ENCODE peak calls at places on chromosome X, in four cellular contexts. Z, J, B and U are unnamed samples.

GRCh38 chrX:15376956-15377355 is 7.3 kb downstream of the VEGFD start:
- DNase-seq in Z (no peak), B (no peak), J (no peak), U (no peak)

GRCh38 chrX:22950278-22951266 is 49.2 kb upstream of the DDX53 start:
- DNase-seq in Z (no peak), B (no peak), J (no peak), U (no peak)

GRCh38 chrX:133865761-133866470 is 119.5 kb downstream of the GPC3 start:
- DNase-seq in J (no peak), Z (no peak), B (no peak), U (no peak)

GRCh38 chrX:38803286-38803608 is 2.0 kb downstream of the MID1IP1 start:
- DNase-seq in B (no peak), Z (no peak), J (no peak), U (no peak)

GRCh38 chrX:25976683-25977310 is 161.3 kb upstream of the MAGEB18 start:
- DNase-seq in B (no peak), Z (no peak), J (no peak), U (no peak)

GRCh38 chrX:113892891-113893290 is 691.0 kb upstream of the HTR2C start:
- DNase-seq in J (no peak), B (no peak), Z (no peak), U (no peak)

GRCh38 chrX:124421898-124422622 is 75.7 kb downstream of the SH2D1A start:
- DNase-seq in Z (no peak), J (no peak), B (no peak), U (no peak)

GRCh38 chrX:54427837-54428424 is 12.3 kb upstream of the TSR2 start:
- DNase-seq in B (no peak), J (no peak), Z (no peak), U (no peak)

GRCh38 chrX:32592786-32593185 is 618.6 kb downstream of the DMD start:
- DNase-seq in B (no peak), J (no peak), Z (no peak), U (no peak)

GRCh38 chrX:55524487-55524886 is 34.8 kb upstream of the USP51 start:
- DNase-seq in J (no peak), B (no peak), Z (peak; percentile 0), U (no peak)

GRCh38 chrX:71543316-71543715 is 10.4 kb downstream of the OGT start:
- DNase-seq in Z (no peak), B (no peak), J (no peak), U (no peak)

GRCh38 chrX:64192040-64192439 is 13.5 kb downstream of the AMER1 start:
- DNase-seq in J (no peak), B (no peak), Z (no peak), U (no peak)

GRCh38 chrX:110415440-110416167 is 57.0 kb downstream of the RTL9 start:
- DNase-seq in J (no peak), B (no peak), Z (no peak), U (no peak)

GRCh38 chrX:13223868-13224555 is 95.8 kb downstream of the ATXN3L start:
- DNase-seq in J (peak; percentile 51), Z (peak; percentile 39), B (no peak), U (peak; percentile 70)

GRCh38 chrX:87310780-87311179 is 206.8 kb upstream of the KLHL4 start:
- DNase-seq in B (no peak), Z (no peak), J (no peak), U (no peak)

GRCh38 chrX:13764765-13765164 is 30.2 kb downstream of the OFD1 start:
- DNase-seq in Z (peak; percentile 1), J (no peak), B (peak; percentile 72), U (no peak)

GRCh38 chrX:47078129-47079043 is at the start of gene RGN:
- DNase-seq in Z (peak; percentile 81), B (peak; percentile 18), J (no peak), U (no peak)

GRCh38 chrX:129665916-129666644 is 11.3 kb upstream of the APLN start:
- DNase-seq in J (peak; percentile 26), B (no peak), Z (no peak), U (peak; percentile 66)

GRCh38 chrX:131792356-131792749 is 230.7 kb upstream of the STK26 start:
- DNase-seq in B (peak; percentile 63), Z (no peak), J (no peak), U (peak; percentile 99)

GRCh38 chrX:132489256-132490085 is 633 bp upstream of the MBNL3 start:
- DNase-seq in Z (no peak), B (peak; percentile 69), J (no peak), U (no peak)

GRCh38 chrX:109537324-109537665 is 651 bp downstream of the NXT2 start:
- DNase-seq in B (no peak), Z (peak; percentile 61), J (no peak), U (no peak)

GRCh38 chrX:115233497-115234219 is at the start of gene LRCH2:
- DNase-seq in B (peak; percentile 86), J (no peak), Z (no peak), U (no peak)

GRCh38 chrX:77597090-77597489 is 149.9 kb downstream of the FGF16 start:
- DNase-seq in J (no peak), B (peak; percentile 4), Z (no peak), U (no peak)

GRCh38 chrX:39886282-39886681 is 211.5 kb downstream of the BCOR start:
- DNase-seq in J (no peak), B (no peak), Z (no peak), U (no peak)

GRCh38 chrX:120795301-120795700 is 80.4 kb downstream of the CT47B1 start:
- DNase-seq in Z (no peak), J (no peak), B (no peak), U (no peak)

GRCh38 chrX:41737065-41737464 is 13.1 kb downstream of the GPR82 start:
- DNase-seq in Z (no peak), J (no peak), B (no peak), U (no peak)

GRCh38 chrX:40167240-40168182 is 69.8 kb upstream of the BCOR start:
- DNase-seq in Z (no peak), J (no peak), B (no peak), U (no peak)

GRCh38 chrX:111812889-111813563 is 63.0 kb upstream of the TRPC5OS start:
- DNase-seq in J (no peak), Z (no peak), B (no peak), U (no peak)

GRCh38 chrX:56978172-56978571 is 17.2 kb downstream of the SPIN3 start:
- DNase-seq in B (peak; percentile 39), J (peak; percentile 15), Z (peak; percentile 14), U (no peak)

GRCh38 chrX:137563681-137564651 is 2.0 kb upstream of the ZIC3 start:
- DNase-seq in J (no peak), Z (no peak), B (no peak), U (no peak)

GRCh38 chrX:137566746-137567473 is 983 bp downstream of the ZIC3 start:
- DNase-seq in J (no peak), B (no peak), Z (no peak), U (no peak)

GRCh38 chrX:137565921-137566745 is at the start of gene ZIC3:
- DNase-seq in B (peak; percentile 82), J (no peak), Z (no peak), U (no peak)

GRCh38 chrX:137567474-137568232 is 1.7 kb downstream of the ZIC3 start:
- DNase-seq in J (no peak), Z (no peak), B (no peak), U (no peak)

DNA sequence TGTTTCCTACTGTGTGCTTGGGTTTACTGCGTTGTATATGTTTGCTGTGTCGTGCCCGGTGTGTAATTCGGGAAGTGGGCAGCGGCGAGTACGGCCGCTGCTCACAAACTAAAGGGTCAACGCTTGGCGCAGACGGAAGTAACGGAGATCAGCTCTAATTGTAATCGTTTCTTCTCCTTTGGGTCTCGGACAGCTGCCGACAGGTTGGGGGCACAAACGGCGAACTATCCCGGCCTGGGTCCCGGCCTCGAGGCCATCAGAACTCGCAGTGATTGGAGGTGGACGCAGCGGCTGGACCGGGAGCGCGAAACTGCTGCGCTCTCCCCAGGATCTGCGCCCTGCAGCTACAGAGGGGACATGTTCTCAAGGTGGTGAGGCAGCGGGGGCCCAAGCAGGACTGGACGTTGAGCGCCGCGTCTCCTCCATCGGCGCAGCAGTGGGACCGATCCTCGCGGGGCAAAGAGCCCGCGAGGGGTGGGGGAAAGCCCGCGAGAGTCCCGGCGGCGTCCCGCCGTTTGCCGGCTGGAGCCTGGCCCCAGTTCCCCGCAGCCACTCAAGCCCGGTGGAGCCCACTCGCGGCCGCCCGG is 516 bp upstream of the ZIC3 start:
- DNase-seq in Z (no peak), J (no peak), B (no peak), U (no peak)
- H3K27me3 ChIP-seq in Z (no peaks in the 10 kb centered on the region), J (no peaks in the 10 kb centered on the region), B (peaks cover 52% of the 10 kb centered on the region), U (no peaks in the 10 kb centered on the region)

GRCh38 chrX:50000937-50001542 is 78.6 kb downstream of the CLCN5 start:
- DNase-seq in J (no peak), B (no peak), Z (no peak), U (no peak)

GRCh38 chrX:50003927-50004326 is 81.5 kb downstream of the CLCN5 start:
- DNase-seq in J (no peak), Z (no peak), B (no peak), U (no peak)

GRCh38 chrX:49995021-49995731 is 72.8 kb downstream of the CLCN5 start:
- DNase-seq in B (no peak), Z (peak; percentile 30), J (peak; percentile 28), U (peak; percentile 32)

GRCh38 chrX:49995795-49996455 is 73.5 kb downstream of the CLCN5 start:
- DNase-seq in B (no peak), J (no peak), Z (peak; percentile 1), U (no peak)

DNA sequence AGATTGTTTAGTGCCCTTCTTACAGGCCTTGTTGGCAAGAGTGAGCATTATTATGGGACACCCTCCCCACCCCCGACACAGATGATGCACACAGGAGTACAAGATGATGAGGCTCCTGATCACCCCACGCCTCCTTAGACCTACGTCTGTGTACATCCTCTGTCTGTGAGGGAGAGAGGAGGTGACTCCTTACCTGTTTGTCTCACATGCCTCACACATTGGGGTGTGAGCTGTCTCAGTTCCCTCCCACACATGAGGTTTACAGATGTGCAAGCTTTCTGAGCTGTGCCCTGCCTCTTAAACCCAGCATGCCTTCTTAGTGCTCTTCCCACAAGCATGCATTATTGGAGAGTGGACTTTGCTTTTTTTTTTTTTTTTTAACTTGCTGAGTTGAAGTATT is 76.7 kb downstream of the CLCN5 start:
- DNase-seq in Z (no peak), B (no peak), J (no peak), U (no peak)
- TF ChIP-seq CTCF in Z (no peak), B (no peak), J (no peak), U (no peak)

GRCh38 chrX:104342065-104342464 is 87.3 kb upstream of the ESX1 start:
- DNase-seq in Z (no peak), J (no peak), B (no peak), U (no peak)

GRCh38 chrX:104351173-104351769 is 96.5 kb upstream of the ESX1 start:
- DNase-seq in Z (no peak), B (no peak), J (peak; percentile 41), U (peak; percentile 24)

GRCh38 chrX:104343408-104344129 is 88.8 kb upstream of the ESX1 start:
- DNase-seq in Z (peak; percentile 49), B (peak; percentile 30), J (peak; percentile 80), U (peak; percentile 46)

DNA sequence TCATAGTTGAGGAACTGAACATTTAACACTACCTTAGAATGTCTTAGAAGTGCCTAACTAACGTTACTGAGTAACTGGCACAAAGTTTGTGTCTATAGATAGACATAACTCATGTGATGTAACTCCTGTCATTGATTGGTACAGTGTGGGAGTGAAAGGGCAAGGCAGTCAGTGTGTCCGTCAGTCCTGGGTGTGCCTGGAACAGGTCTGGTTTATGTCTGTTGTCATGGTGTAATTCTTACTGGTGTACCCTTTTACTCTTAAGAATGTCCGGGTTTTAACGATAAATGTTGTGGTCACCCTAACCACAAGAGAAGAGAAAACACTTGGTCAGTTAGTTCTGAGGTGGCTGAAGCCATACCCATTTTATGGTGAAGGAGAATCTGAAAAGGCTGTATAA is 93.1 kb upstream of the ESX1 start:
- DNase-seq in Z (no peak), B (no peak), J (no peak), U (no peak)
- TF ChIP-seq SIN3A in Z (no peak), B (no peak), J (no peak), U (no peak)

GRCh38 chrX:68931345-68931744 is 102.5 kb downstream of the EFNB1 start:
- DNase-seq in B (no peak), J (no peak), Z (no peak), U (no peak)
- H3K27me3 ChIP-seq in B (peaks cover 5% of the 10 kb centered on the region), J (no peaks in the 10 kb centered on the region), Z (no peaks in the 10 kb centered on the region), U (no peaks in the 10 kb centered on the region)